ENCODE peak calls at places on chromosomes 6 and 20, in four cellular contexts. One of them, this sample, is unnamed.

GRCh38 chr6:111198841-111199240 is 111.5 kb downstream of the SLC16A10 start:
- DNase-seq in GM12878: no peak
- DNase-seq in K562: no peak
- DNase-seq in IMR-90: no peak
- DNase-seq in this sample: no peak

GRCh38 chr20:1975251-1975650 is 18.6 kb downstream of the PDYN start:
- DNase-seq in GM12878: no peak
- DNase-seq in K562: no peak
- DNase-seq in IMR-90: no peak
- DNase-seq in this sample: no peak

GRCh38 chr20:911882-912600 is 4.1 kb downstream of the ANGPT4 start:
- DNase-seq in K562: no peak
- DNase-seq in IMR-90: no peak
- DNase-seq in GM12878: no peak
- DNase-seq in this sample: no peak

GRCh38 chr20:62694106-62694505 is 14.5 kb upstream of the NTSR1 start:
- DNase-seq in GM12878: no peak
- DNase-seq in IMR-90: no peak
- DNase-seq in K562: no peak
- DNase-seq in this sample: no peak

GRCh38 chr6:170393807-170394399 is 87.3 kb downstream of the FAM120B start:
- DNase-seq in K562: no peak
- DNase-seq in IMR-90: peak; percentile 19
- DNase-seq in GM12878: no peak
- DNase-seq in this sample: no peak

GRCh38 chr6:37323568-37323967 is 30.2 kb upstream of the RNF8 start:
- DNase-seq in GM12878: no peak
- DNase-seq in K562: no peak
- DNase-seq in IMR-90: peak; percentile 48
- DNase-seq in this sample: peak; percentile 91

GRCh38 chr6:152094992-152095592 is 287.6 kb downstream of the ESR1 start:
- DNase-seq in IMR-90: peak; percentile 100
- DNase-seq in K562: peak; percentile 46
- DNase-seq in GM12878: no peak
- DNase-seq in this sample: peak; percentile 97

GRCh38 chr6:133788556-133788955 is 100.4 kb upstream of the TCF21 start:
- DNase-seq in GM12878: no peak
- DNase-seq in K562: no peak
- DNase-seq in IMR-90: no peak
- DNase-seq in this sample: no peak

GRCh38 chr6:17584241-17584803 is 15.8 kb upstream of the FAM8A1 start:
- DNase-seq in IMR-90: peak; percentile 86
- DNase-seq in K562: peak; percentile 62
- DNase-seq in GM12878: no peak
- DNase-seq in this sample: peak; percentile 84

GRCh38 chr6:114445846-114446245 is 103.0 kb upstream of the HS3ST5 start:
- DNase-seq in GM12878: no peak
- DNase-seq in K562: no peak
- DNase-seq in IMR-90: no peak
- DNase-seq in this sample: no peak

GRCh38 chr6:131787955-131788712 is 19.7 kb upstream of the ENPP1 start:
- DNase-seq in GM12878: no peak
- DNase-seq in K562: no peak
- DNase-seq in IMR-90: peak; percentile 72
- DNase-seq in this sample: no peak

GRCh38 chr20:10611357-10611756 is 62.4 kb downstream of the JAG1 start:
- DNase-seq in K562: peak; percentile 8
- DNase-seq in GM12878: no peak
- DNase-seq in IMR-90: peak; percentile 66
- DNase-seq in this sample: peak; percentile 41

GRCh38 chr20:62716198-62716940 is 7.7 kb downstream of the NTSR1 start:
- DNase-seq in K562: no peak
- DNase-seq in GM12878: no peak
- DNase-seq in IMR-90: peak; percentile 32
- DNase-seq in this sample: no peak

GRCh38 chr6:75830959-75831885 is 82.2 kb downstream of the MYO6 start:
- DNase-seq in GM12878: peak; percentile 30
- DNase-seq in IMR-90: peak; percentile 77
- DNase-seq in K562: no peak
- DNase-seq in this sample: no peak

GRCh38 chr6:42212442-42212841 is 5.2 kb downstream of the MRPS10 start:
- DNase-seq in GM12878: no peak
- DNase-seq in K562: no peak
- DNase-seq in IMR-90: no peak
- DNase-seq in this sample: no peak

GRCh38 chr20:62925420-62926228 is 681 bp downstream of the DIDO1 start:
- DNase-seq in GM12878: no peak
- DNase-seq in IMR-90: peak; percentile 16
- DNase-seq in K562: no peak
- DNase-seq in this sample: no peak

GRCh38 chr6:159665868-159666635 is 27.0 kb downstream of the SOD2 start:
- DNase-seq in GM12878: no peak
- DNase-seq in IMR-90: peak; percentile 50
- DNase-seq in K562: no peak
- DNase-seq in this sample: no peak

GRCh38 chr20:62122659-62123449 is 579 bp downstream of the LSM14B start:
- DNase-seq in GM12878: no peak
- DNase-seq in IMR-90: no peak
- DNase-seq in K562: peak; percentile 50
- DNase-seq in this sample: peak; percentile 11

GRCh38 chr20:2521369-2522305 is 12.9 kb upstream of the ZNF343 start:
- DNase-seq in IMR-90: peak; percentile 46
- DNase-seq in K562: peak; percentile 43
- DNase-seq in GM12878: no peak
- DNase-seq in this sample: peak; percentile 51

GRCh38 chr20:3786665-3787639 is at the start of gene CENPB:
- DNase-seq in IMR-90: peak; percentile 76
- DNase-seq in GM12878: no peak
- DNase-seq in K562: peak; percentile 91
- DNase-seq in this sample: peak; percentile 83

GRCh38 chr6:78513856-78514255 is 353.5 kb upstream of the IRAK1BP1 start:
- DNase-seq in K562: no peak
- DNase-seq in IMR-90: no peak
- DNase-seq in GM12878: no peak
- DNase-seq in this sample: no peak

GRCh38 chr6:40322336-40322735 is 264.8 kb downstream of the LRFN2 start:
- DNase-seq in K562: no peak
- DNase-seq in GM12878: no peak
- DNase-seq in IMR-90: no peak
- DNase-seq in this sample: no peak

GRCh38 chr6:3625980-3626533 is 125.5 kb downstream of the PXDC1 start:
- DNase-seq in K562: no peak
- DNase-seq in IMR-90: no peak
- DNase-seq in GM12878: no peak
- DNase-seq in this sample: no peak

GRCh38 chr20:25454153-25454900 is 46.9 kb downstream of the GINS1 start:
- DNase-seq in IMR-90: no peak
- DNase-seq in GM12878: no peak
- DNase-seq in K562: no peak
- DNase-seq in this sample: no peak

GRCh38 chr6:135426833-135427232 is 70.7 kb downstream of the AHI1 start:
- DNase-seq in K562: no peak
- DNase-seq in GM12878: no peak
- DNase-seq in IMR-90: no peak
- DNase-seq in this sample: no peak

GRCh38 chr20:25987073-25987927 is 290.6 kb upstream of the ZNF337 start:
- DNase-seq in GM12878: no peak
- DNase-seq in IMR-90: peak; percentile 10
- DNase-seq in K562: peak; percentile 17
- DNase-seq in this sample: peak; percentile 67

GRCh38 chr6:20606831-20607230 is 72.6 kb downstream of the CDKAL1 start:
- DNase-seq in IMR-90: no peak
- DNase-seq in GM12878: no peak
- DNase-seq in K562: no peak
- DNase-seq in this sample: no peak

GRCh38 chr6:160139420-160139851 is 17.8 kb downstream of the SLC22A1 start:
- DNase-seq in IMR-90: peak; percentile 92
- DNase-seq in K562: no peak
- DNase-seq in GM12878: no peak
- DNase-seq in this sample: no peak

GRCh38 chr20:13231031-13231752 is 10.1 kb downstream of the ISM1 start:
- DNase-seq in K562: no peak
- DNase-seq in IMR-90: peak; percentile 28
- DNase-seq in GM12878: no peak
- DNase-seq in this sample: no peak

GRCh38 chr6:33895988-33896387 is 92.2 kb upstream of the MLN start:
- DNase-seq in GM12878: no peak
- DNase-seq in IMR-90: no peak
- DNase-seq in K562: no peak
- DNase-seq in this sample: no peak

GRCh38 chr20:64139200-64140081 is 24.8 kb upstream of the MYT1 start:
- DNase-seq in GM12878: no peak
- DNase-seq in IMR-90: no peak
- DNase-seq in K562: no peak
- DNase-seq in this sample: no peak

GRCh38 chr6:52253494-52253893 is 9.2 kb upstream of the IL17F start:
- DNase-seq in IMR-90: no peak
- DNase-seq in GM12878: no peak
- DNase-seq in K562: no peak
- DNase-seq in this sample: no peak

DNA sequence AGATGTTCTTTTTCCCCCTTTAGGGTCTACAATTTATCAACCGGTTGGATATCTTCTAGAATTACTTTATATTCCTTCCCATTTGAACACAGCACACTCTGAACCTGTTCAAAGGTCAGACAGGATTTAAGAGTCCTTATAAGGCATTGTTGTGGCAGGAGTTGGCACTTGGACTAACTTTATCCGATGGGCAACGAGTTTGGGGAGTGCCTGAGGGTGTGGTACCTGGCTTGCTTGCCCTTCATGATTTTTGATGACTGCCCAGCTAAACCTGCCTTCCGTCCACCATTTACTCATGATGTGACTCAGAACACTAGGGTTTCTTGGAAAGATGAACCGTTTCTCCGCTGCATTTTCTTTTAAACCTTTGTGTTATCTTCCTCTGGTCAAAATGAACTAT is 285.2 kb downstream of the FOXC1 start:
- DNase-seq in GM12878: no peak
- DNase-seq in IMR-90: no peak
- DNase-seq in K562: no peak
- DNase-seq in this sample: no peak
- TF ChIP-seq FOS in GM12878: no peak
- TF ChIP-seq FOS in IMR-90: no peak
- TF ChIP-seq FOS in K562: no peak
- TF ChIP-seq FOS in this sample: no peak

GRCh38 chr6:164200071-164200470 is 785.6 kb downstream of the QKI start:
- DNase-seq in IMR-90: no peak
- DNase-seq in K562: no peak
- DNase-seq in GM12878: no peak
- DNase-seq in this sample: no peak

DNA sequence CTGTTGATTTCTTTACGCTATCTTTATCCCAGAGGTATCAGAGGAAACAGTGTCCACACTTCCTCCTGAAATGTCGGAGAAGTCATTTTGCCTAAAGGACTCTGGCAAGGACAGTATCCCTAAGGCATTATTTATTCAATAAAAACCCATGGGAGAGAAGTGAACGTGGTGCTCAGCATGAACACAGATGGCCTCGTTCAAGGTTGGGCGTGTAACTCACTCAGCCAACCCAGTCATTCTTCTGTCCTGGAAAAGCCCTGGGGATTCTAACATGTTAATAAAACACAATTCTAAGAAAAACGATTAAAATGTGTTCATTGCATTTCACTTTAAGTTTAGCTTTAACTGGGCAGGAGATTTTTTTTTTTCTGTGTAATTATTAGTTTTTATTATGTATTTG is 781.1 kb downstream of the QKI start:
- DNase-seq in K562: no peak
- DNase-seq in GM12878: no peak
- DNase-seq in IMR-90: no peak
- DNase-seq in this sample: no peak
- TF ChIP-seq FOS in K562: no peak
- TF ChIP-seq FOS in GM12878: no peak
- TF ChIP-seq FOS in IMR-90: no peak
- TF ChIP-seq FOS in this sample: no peak

GRCh38 chr6:16540804-16541752 is 220.2 kb downstream of the ATXN1 start:
- DNase-seq in IMR-90: no peak
- DNase-seq in GM12878: no peak
- DNase-seq in K562: no peak
- DNase-seq in this sample: no peak
- TF ChIP-seq FOS in IMR-90: no peak
- TF ChIP-seq FOS in GM12878: no peak
- TF ChIP-seq FOS in K562: no peak
- TF ChIP-seq FOS in this sample: no peak

DNA sequence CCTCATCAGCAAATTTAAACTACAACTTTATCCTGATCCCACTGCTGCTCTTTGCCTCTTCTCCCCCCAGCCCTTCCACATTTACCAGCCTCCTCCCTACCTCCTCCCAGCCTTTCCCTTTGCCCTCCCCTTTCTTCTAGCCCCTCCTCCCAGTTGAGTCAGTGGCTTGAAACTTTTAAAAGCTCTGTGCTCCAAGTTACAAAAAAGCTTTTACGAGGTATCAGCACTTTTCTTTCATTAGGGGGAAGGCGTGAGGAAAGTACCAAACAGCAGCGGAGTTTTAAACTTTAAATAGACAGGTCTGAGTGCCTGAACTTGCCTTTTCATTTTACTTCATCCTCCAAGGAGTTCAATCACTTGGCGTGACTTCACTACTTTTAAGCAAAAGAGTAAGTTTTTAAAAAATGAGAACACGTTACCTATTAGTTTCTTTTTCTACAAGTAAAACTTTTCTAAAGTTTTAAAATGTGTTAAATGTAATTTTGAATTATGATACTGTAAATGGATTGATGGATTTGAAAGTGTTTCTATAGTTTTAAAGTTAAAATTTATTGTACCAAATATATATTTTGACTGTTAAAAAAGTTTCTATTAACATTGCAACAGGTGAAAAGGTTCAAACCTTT is at the start of gene GJA1:
- DNase-seq in GM12878: no peak
- DNase-seq in K562: no peak
- DNase-seq in IMR-90: peak; percentile 86
- DNase-seq in this sample: peak; percentile 96
- TF ChIP-seq FOS in GM12878: no peak
- TF ChIP-seq FOS in K562: no peak
- TF ChIP-seq FOS in IMR-90: no peak
- TF ChIP-seq FOS in this sample: peak; percentile 51